ENCODE peak calls at places on chromosomes 6 and 20, in four cellular contexts. A is HepG2, V is K562, I is GM12878. Z is an unnamed sample.

GRCh38 chr6:44080561-44081521 is 46.4 kb downstream of the MRPL14 start:
- DNase-seq in A (no peak), V (no peak), I (no peak), Z (no peak)

GRCh38 chr6:11824986-11825385 is 46.4 kb upstream of the ADTRP start:
- DNase-seq in I (peak), V (no peak), A (no peak), Z (no peak)

GRCh38 chr6:10687582-10687981 is 6.8 kb downstream of the C6orf52 start:
- DNase-seq in V (no peak), A (no peak), I (no peak), Z (no peak)

GRCh38 chr6:47033029-47033796 is 8.9 kb downstream of the ADGRF1 start:
- DNase-seq in I (no peak), V (no peak), A (no peak), Z (no peak)

GRCh38 chr6:14903176-14904088 is 342.4 kb upstream of the JARID2 start:
- DNase-seq in I (no peak), V (no peak), A (no peak), Z (no peak)

GRCh38 chr6:137157601-137158000 is 15.8 kb downstream of the IL22RA2 start:
- DNase-seq in A (no peak), I (no peak), V (peak), Z (peak)

GRCh38 chr6:105753184-105754097 is 332.7 kb upstream of the PRDM1 start:
- DNase-seq in A (no peak), I (no peak), V (no peak), Z (no peak)

GRCh38 chr6:90319044-90319443 is 22.4 kb upstream of the BACH2 start:
- DNase-seq in A (no peak), I (no peak), V (peak), Z (no peak)

GRCh38 chr20:62489186-62489939 is 13.6 kb upstream of the GATA5 start:
- DNase-seq in A (no peak), V (peak), I (no peak), Z (no peak)

GRCh38 chr6:170245233-170245992 is 45.5 kb downstream of the DLL1 start:
- DNase-seq in I (no peak), V (no peak), A (no peak), Z (no peak)

GRCh38 chr6:32087574-32088486 is 21.3 kb downstream of the TNXB start:
- DNase-seq in A (peak), V (peak), I (no peak), Z (peak)

GRCh38 chr20:62590301-62591121 is 51.8 kb upstream of the SLCO4A1 start:
- DNase-seq in A (no peak), V (no peak), I (no peak), Z (no peak)

GRCh38 chr6:130932438-130932837 is 105.2 kb downstream of the SMLR1 start:
- DNase-seq in A (no peak), I (no peak), V (no peak), Z (no peak)

GRCh38 chr20:33006776-33007375 is 628 bp upstream of the BPIFB2 start:
- DNase-seq in I (no peak), A (peak), V (no peak), Z (no peak)

GRCh38 chr20:42179768-42180167 is 561.6 kb upstream of the CHD6 start:
- DNase-seq in V (peak), I (no peak), A (no peak), Z (no peak)

GRCh38 chr20:32411955-32412706 is 54.0 kb downstream of the ASXL1 start:
- DNase-seq in I (peak), V (no peak), A (no peak), Z (no peak)

GRCh38 chr6:100217641-100218040 is 223.6 kb upstream of the MCHR2 start:
- DNase-seq in V (no peak), A (no peak), I (no peak), Z (no peak)

GRCh38 chr20:45893831-45894230 is 2.7 kb downstream of the CTSA start:
- DNase-seq in A (no peak), I (no peak), V (no peak), Z (no peak)

GRCh38 chr6:150929403-150929802 is 63.9 kb downstream of the MTHFD1L start:
- DNase-seq in A (no peak), I (no peak), V (no peak), Z (no peak)

GRCh38 chr6:126123226-126123625 is 136.9 kb downstream of the TRMT11 start:
- DNase-seq in V (peak), I (no peak), A (no peak), Z (no peak)

GRCh38 chr20:44136579-44136978 is 50.4 kb downstream of the JPH2 start:
- DNase-seq in A (no peak), I (no peak), V (no peak), Z (no peak)

GRCh38 chr6:155126727-155127439 is 131.8 kb downstream of the TIAM2 start:
- DNase-seq in A (peak), V (peak), I (no peak), Z (no peak)

GRCh38 chr6:72621243-72622093 is at the start of gene KCNQ5:
- DNase-seq in A (no peak), V (peak), I (no peak), Z (peak)

GRCh38 chr6:45881705-45882435 is 133.8 kb downstream of the CLIC5 start:
- DNase-seq in V (no peak), A (no peak), I (no peak), Z (no peak)

DNA sequence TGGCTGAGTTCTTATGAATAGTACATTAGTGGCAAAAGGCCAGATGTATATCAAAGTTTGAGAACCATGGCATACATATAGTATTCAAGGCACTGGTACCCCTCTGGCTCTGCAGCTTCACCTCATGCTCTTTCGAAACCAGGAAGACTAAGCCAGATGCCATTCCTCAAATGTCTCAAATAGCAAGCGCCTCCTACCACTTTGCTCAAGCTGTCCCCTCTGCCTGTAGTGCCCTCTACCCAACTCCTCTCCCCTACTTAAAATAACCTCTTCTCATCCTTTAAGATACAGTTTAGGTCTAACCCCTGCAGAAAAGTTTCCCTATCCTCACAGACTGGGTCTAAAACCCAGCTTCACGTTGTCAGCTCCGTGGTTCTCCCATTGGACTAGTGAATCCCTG is 280.3 kb downstream of the HACE1 start:
- DNase-seq in I (no peak), A (no peak), V (no peak), Z (no peak)
- TF ChIP-seq ZBTB33 in I (no peak), A (no peak), V (no peak), Z (no peak)

DNA sequence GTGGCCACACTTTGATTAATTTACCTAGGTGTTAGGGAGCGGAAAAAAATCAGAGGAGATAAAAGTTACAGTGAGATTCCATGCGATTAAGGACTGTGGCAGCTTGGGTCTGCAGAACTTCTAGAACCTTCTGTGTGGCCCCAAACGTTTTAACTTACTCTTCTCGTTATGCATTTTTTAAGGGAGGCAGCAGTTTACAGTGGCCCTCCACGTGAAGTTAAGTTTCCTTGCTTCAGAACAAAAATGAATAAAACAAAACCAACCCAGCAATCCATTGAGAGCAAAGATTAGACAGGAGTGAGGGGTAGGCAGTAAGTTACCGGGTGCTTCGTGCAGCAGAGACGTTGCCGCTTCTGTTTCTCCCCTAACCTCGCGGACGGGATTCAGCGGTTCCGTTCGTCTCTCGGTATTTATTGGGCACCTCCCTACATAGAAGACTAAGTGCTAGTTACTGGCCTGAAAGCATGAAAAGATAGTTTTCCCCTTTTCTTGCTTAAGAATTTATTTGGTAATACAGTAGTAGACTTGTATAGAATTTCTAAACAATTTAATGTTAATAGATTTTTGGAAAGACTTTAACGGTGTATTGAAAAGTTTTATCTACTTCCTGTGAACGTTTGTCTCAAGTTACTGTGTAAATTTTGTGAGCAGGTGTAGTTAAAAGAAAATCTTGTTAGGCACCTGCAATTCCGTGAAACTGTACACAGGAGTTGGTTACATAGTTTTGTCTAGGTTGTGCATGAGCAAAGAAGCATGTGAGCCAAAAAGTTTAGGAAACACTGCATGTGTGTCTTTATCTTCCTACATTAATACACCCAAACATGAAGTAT is 1.1 kb downstream of the BAG2 start:
- DNase-seq in A (peak), I (no peak), V (peak), Z (peak)
- TF ChIP-seq TAF1 in A (no peak), I (peak), V (no peak), Z (no peak)

GRCh38 chr6:50270427-50270826 is 220.7 kb upstream of the DEFB112 start:
- DNase-seq in V (no peak), I (no peak), A (no peak), Z (peak)
- TF ChIP-seq ZBTB33 in V (no peak), I (no peak), A (no peak), Z (no peak)

GRCh38 chr6:5384276-5384675 is 123.0 kb downstream of the FARS2 start:
- DNase-seq in V (no peak), I (no peak), A (no peak), Z (no peak)

GRCh38 chr6:5378331-5378730 is 117.0 kb downstream of the FARS2 start:
- DNase-seq in I (no peak), A (no peak), V (no peak), Z (no peak)

DNA sequence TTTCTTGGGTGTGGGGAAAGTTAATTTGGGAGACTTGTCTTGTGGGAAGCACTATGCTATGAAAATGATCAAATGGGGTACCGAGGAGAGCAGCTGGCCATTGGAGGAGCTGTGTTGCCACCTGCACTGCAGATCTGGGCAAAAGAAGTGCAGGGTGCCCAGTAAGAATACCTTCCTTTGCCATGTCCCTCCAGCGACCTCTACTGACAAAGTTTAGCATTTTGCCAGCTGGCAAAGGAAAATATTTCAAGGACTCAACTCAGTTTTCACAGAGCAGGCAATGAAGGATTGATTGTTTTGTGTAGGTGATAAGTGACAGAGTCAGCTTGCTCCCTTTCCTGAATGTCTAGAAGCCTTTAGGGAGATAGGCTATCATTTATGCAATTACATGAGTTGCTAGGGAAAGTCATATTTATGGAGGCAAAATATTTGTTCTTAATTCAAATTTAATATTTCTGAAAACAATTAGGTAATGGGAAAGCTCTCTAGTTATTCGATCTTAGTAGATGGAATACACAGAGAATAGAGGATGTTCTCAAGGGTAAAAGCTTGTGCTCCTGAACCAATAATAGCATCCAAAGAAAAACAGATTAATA is 118.4 kb downstream of the FARS2 start:
- DNase-seq in A (peak), V (peak), I (peak), Z (peak)
- TF ChIP-seq TAF1 in A (no peak), V (no peak), I (no peak), Z (no peak)

GRCh38 chr6:132300323-132300949 is 100.8 kb downstream of the MOXD1 start:
- DNase-seq in A (peak), I (no peak), V (peak), Z (peak)

GRCh38 chr6:132298344-132298949 is 102.8 kb downstream of the MOXD1 start:
- DNase-seq in V (peak), I (no peak), A (peak), Z (peak)
- TF ChIP-seq ZBTB33 in V (no peak), I (no peak), A (no peak), Z (no peak)

GRCh38 chr6:3385660-3386151 is 71.1 kb downstream of the SLC22A23 start:
- DNase-seq in A (no peak), I (no peak), V (no peak), Z (no peak)
- TF ChIP-seq TAF1 in A (no peak), I (no peak), V (no peak), Z (no peak)

DNA sequence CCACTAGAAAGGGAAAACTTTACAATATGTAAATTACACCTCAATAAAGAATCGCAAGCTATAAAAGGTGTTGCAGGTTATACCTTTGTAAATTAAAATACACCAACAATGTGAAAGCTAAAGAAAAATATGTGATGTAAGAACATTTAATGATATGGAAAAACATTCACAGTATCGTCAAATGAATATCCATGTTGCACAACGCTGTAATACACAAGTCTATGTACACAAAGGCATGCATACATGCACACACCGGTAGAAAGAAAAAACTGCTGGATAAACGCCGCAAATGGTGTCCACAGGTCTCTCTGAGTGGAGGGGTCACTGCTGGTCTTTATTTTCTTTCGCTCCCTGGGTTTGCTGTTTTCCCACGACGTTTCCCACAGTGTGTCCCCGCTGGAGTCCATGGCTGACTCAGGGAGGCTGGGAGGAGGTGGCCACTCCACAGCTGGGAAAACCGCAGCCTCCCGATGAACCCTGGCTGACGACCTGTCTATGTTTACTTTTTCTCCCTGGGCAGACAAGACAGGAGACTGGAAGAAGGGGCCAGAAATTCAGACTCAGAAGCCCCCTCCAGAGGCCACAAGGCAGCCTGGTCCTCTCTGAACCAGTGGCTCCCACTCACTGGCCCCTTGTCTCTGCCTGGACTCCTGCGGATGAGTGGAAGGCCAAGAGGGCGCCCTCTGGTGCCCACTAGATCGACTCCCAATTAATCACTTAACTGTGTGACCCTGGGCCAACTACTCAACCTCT is 13.0 kb upstream of the BPI start:
- DNase-seq in I (no peak), A (peak), V (peak), Z (peak)
- TF ChIP-seq ZBTB33 in I (no peak), A (peak), V (no peak), Z (no peak)

GRCh38 chr6:17197607-17198006 is 83.6 kb upstream of the RBM24 start:
- DNase-seq in I (no peak), V (no peak), A (no peak), Z (no peak)
- TF ChIP-seq TAF1 in I (no peak), V (no peak), A (no peak), Z (no peak)

GRCh38 chr20:25623225-25623735 is 534 bp downstream of the NANP start:
- DNase-seq in A (peak), V (peak), I (peak), Z (peak)
- TF ChIP-seq ZBTB33 in A (no peak), V (no peak), I (no peak), Z (no peak)

DNA sequence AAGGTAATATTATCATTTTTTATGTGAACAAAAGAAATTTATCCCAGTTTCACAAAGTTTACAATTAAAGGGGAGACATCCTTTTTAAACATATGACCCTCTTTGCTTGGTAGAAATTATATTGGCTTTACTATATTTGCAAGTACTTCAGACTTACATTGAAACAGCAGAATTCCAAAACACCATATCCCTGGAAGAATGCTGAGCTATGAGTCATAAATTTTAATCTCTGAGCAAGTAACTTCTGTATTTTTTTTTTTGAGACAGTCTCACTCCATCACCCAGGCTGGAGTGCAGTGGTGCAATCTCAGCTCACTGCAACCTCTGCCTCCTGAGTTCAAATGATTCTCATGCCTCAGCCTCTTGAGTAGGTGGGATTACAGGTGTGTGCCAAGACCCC is 240.4 kb downstream of the TBC1D32 start:
- DNase-seq in A (no peak), I (no peak), V (no peak), Z (no peak)
- TF ChIP-seq TAF1 in A (no peak), I (no peak), V (no peak), Z (no peak)

Z was measured in SK-N-SH.